ENCODE peak calls at places on chromosome 5, in six cellular contexts. One of them, this sample, is unnamed.

GRCh38 chr5:56829137-56829536 is 13.8 kb downstream of the MAP3K1 start:
- DNase-seq in NCI-H510A treated with DMSO at 0.1 percent for 48 hours: no peak
- DNase-seq in activated CD4-positive, alpha-beta T cell treated with anti-CD3 and anti-CD28 coated beads for 48 hours: peak; percentile 74
- DNase-seq in activated CD4-positive, CD25-positive, alpha-beta regulatory T cell treated with anti-CD3 and anti-CD28 coated beads, Interleukin-2, amount 50 U/mL, for 16 hours: peak; percentile 23
- DNase-seq in astrocyte of the cerebellum: no peak
- DNase-seq in activated T-cell treated with anti-CD3 and anti-CD28 coated beads, Interleukin-2, amount 50 U/mL, for 72 hours: peak; percentile 80
- DNase-seq in this sample: no peak

GRCh38 chr5:95662946-95663345 is 16.4 kb downstream of the RFESD start:
- DNase-seq in NCI-H510A treated with DMSO at 0.1 percent for 48 hours: no peak
- DNase-seq in activated CD4-positive, alpha-beta T cell treated with anti-CD3 and anti-CD28 coated beads for 48 hours: no peak
- DNase-seq in activated CD4-positive, CD25-positive, alpha-beta regulatory T cell treated with anti-CD3 and anti-CD28 coated beads, Interleukin-2, amount 50 U/mL, for 16 hours: no peak
- DNase-seq in astrocyte of the cerebellum: no peak
- DNase-seq in activated T-cell treated with anti-CD3 and anti-CD28 coated beads, Interleukin-2, amount 50 U/mL, for 72 hours: no peak
- DNase-seq in this sample: no peak

GRCh38 chr5:154359222-154359583 is 86.6 kb upstream of the SAP30L start:
- DNase-seq in NCI-H510A treated with DMSO at 0.1 percent for 48 hours: no peak
- DNase-seq in activated CD4-positive, alpha-beta T cell treated with anti-CD3 and anti-CD28 coated beads for 48 hours: no peak
- DNase-seq in activated CD4-positive, CD25-positive, alpha-beta regulatory T cell treated with anti-CD3 and anti-CD28 coated beads, Interleukin-2, amount 50 U/mL, for 16 hours: no peak
- DNase-seq in astrocyte of the cerebellum: no peak
- DNase-seq in activated T-cell treated with anti-CD3 and anti-CD28 coated beads, Interleukin-2, amount 50 U/mL, for 72 hours: no peak
- DNase-seq in this sample: no peak

GRCh38 chr5:33981408-33982171 is 2.9 kb downstream of the SLC45A2 start:
- DNase-seq in NCI-H510A treated with DMSO at 0.1 percent for 48 hours: no peak
- DNase-seq in activated CD4-positive, alpha-beta T cell treated with anti-CD3 and anti-CD28 coated beads for 48 hours: no peak
- DNase-seq in activated CD4-positive, CD25-positive, alpha-beta regulatory T cell treated with anti-CD3 and anti-CD28 coated beads, Interleukin-2, amount 50 U/mL, for 16 hours: no peak
- DNase-seq in astrocyte of the cerebellum: no peak
- DNase-seq in activated T-cell treated with anti-CD3 and anti-CD28 coated beads, Interleukin-2, amount 50 U/mL, for 72 hours: no peak
- DNase-seq in this sample: no peak

GRCh38 chr5:73126381-73126780 is 6.0 kb downstream of the TMEM171 start:
- DNase-seq in NCI-H510A treated with DMSO at 0.1 percent for 48 hours: no peak
- DNase-seq in activated CD4-positive, alpha-beta T cell treated with anti-CD3 and anti-CD28 coated beads for 48 hours: no peak
- DNase-seq in activated CD4-positive, CD25-positive, alpha-beta regulatory T cell treated with anti-CD3 and anti-CD28 coated beads, Interleukin-2, amount 50 U/mL, for 16 hours: no peak
- DNase-seq in astrocyte of the cerebellum: no peak
- DNase-seq in activated T-cell treated with anti-CD3 and anti-CD28 coated beads, Interleukin-2, amount 50 U/mL, for 72 hours: no peak
- DNase-seq in this sample: no peak

GRCh38 chr5:150297934-150298595 is 4.6 kb downstream of the ARSI start:
- DNase-seq in NCI-H510A treated with DMSO at 0.1 percent for 48 hours: no peak
- DNase-seq in activated CD4-positive, alpha-beta T cell treated with anti-CD3 and anti-CD28 coated beads for 48 hours: no peak
- DNase-seq in activated CD4-positive, CD25-positive, alpha-beta regulatory T cell treated with anti-CD3 and anti-CD28 coated beads, Interleukin-2, amount 50 U/mL, for 16 hours: no peak
- DNase-seq in astrocyte of the cerebellum: no peak
- DNase-seq in activated T-cell treated with anti-CD3 and anti-CD28 coated beads, Interleukin-2, amount 50 U/mL, for 72 hours: no peak
- DNase-seq in this sample: no peak

GRCh38 chr5:40877371-40877988 is 31.8 kb upstream of the C7 start:
- DNase-seq in NCI-H510A treated with DMSO at 0.1 percent for 48 hours: no peak
- DNase-seq in activated CD4-positive, alpha-beta T cell treated with anti-CD3 and anti-CD28 coated beads for 48 hours: peak; percentile 25
- DNase-seq in activated CD4-positive, CD25-positive, alpha-beta regulatory T cell treated with anti-CD3 and anti-CD28 coated beads, Interleukin-2, amount 50 U/mL, for 16 hours: no peak
- DNase-seq in astrocyte of the cerebellum: no peak
- DNase-seq in activated T-cell treated with anti-CD3 and anti-CD28 coated beads, Interleukin-2, amount 50 U/mL, for 72 hours: peak; percentile 24
- DNase-seq in this sample: no peak

GRCh38 chr5:177968661-177969211 is 27.3 kb downstream of the PROP1 start:
- DNase-seq in NCI-H510A treated with DMSO at 0.1 percent for 48 hours: no peak
- DNase-seq in activated CD4-positive, alpha-beta T cell treated with anti-CD3 and anti-CD28 coated beads for 48 hours: no peak
- DNase-seq in activated CD4-positive, CD25-positive, alpha-beta regulatory T cell treated with anti-CD3 and anti-CD28 coated beads, Interleukin-2, amount 50 U/mL, for 16 hours: no peak
- DNase-seq in astrocyte of the cerebellum: no peak
- DNase-seq in activated T-cell treated with anti-CD3 and anti-CD28 coated beads, Interleukin-2, amount 50 U/mL, for 72 hours: no peak
- DNase-seq in this sample: no peak

GRCh38 chr5:75536694-75537360 is 25.1 kb downstream of the POLK start:
- DNase-seq in NCI-H510A treated with DMSO at 0.1 percent for 48 hours: no peak
- DNase-seq in activated CD4-positive, alpha-beta T cell treated with anti-CD3 and anti-CD28 coated beads for 48 hours: no peak
- DNase-seq in activated CD4-positive, CD25-positive, alpha-beta regulatory T cell treated with anti-CD3 and anti-CD28 coated beads, Interleukin-2, amount 50 U/mL, for 16 hours: no peak
- DNase-seq in astrocyte of the cerebellum: no peak
- DNase-seq in activated T-cell treated with anti-CD3 and anti-CD28 coated beads, Interleukin-2, amount 50 U/mL, for 72 hours: no peak
- DNase-seq in this sample: no peak

GRCh38 chr5:134578578-134579283 is 53.3 kb downstream of the JADE2 start:
- DNase-seq in NCI-H510A treated with DMSO at 0.1 percent for 48 hours: no peak
- DNase-seq in activated CD4-positive, alpha-beta T cell treated with anti-CD3 and anti-CD28 coated beads for 48 hours: no peak
- DNase-seq in activated CD4-positive, CD25-positive, alpha-beta regulatory T cell treated with anti-CD3 and anti-CD28 coated beads, Interleukin-2, amount 50 U/mL, for 16 hours: no peak
- DNase-seq in astrocyte of the cerebellum: no peak
- DNase-seq in activated T-cell treated with anti-CD3 and anti-CD28 coated beads, Interleukin-2, amount 50 U/mL, for 72 hours: no peak
- DNase-seq in this sample: no peak

GRCh38 chr5:80885698-80886000 is 74.5 kb upstream of the RASGRF2 start:
- DNase-seq in NCI-H510A treated with DMSO at 0.1 percent for 48 hours: no peak
- DNase-seq in activated CD4-positive, alpha-beta T cell treated with anti-CD3 and anti-CD28 coated beads for 48 hours: no peak
- DNase-seq in activated CD4-positive, CD25-positive, alpha-beta regulatory T cell treated with anti-CD3 and anti-CD28 coated beads, Interleukin-2, amount 50 U/mL, for 16 hours: no peak
- DNase-seq in astrocyte of the cerebellum: no peak
- DNase-seq in activated T-cell treated with anti-CD3 and anti-CD28 coated beads, Interleukin-2, amount 50 U/mL, for 72 hours: no peak
- DNase-seq in this sample: no peak

GRCh38 chr5:131264453-131265200 is 774 bp downstream of the CDC42SE2 start:
- DNase-seq in NCI-H510A treated with DMSO at 0.1 percent for 48 hours: peak; percentile 10
- DNase-seq in activated CD4-positive, alpha-beta T cell treated with anti-CD3 and anti-CD28 coated beads for 48 hours: peak; percentile 63
- DNase-seq in activated CD4-positive, CD25-positive, alpha-beta regulatory T cell treated with anti-CD3 and anti-CD28 coated beads, Interleukin-2, amount 50 U/mL, for 16 hours: no peak
- DNase-seq in astrocyte of the cerebellum: no peak
- DNase-seq in activated T-cell treated with anti-CD3 and anti-CD28 coated beads, Interleukin-2, amount 50 U/mL, for 72 hours: peak; percentile 76
- DNase-seq in this sample: no peak